ENCODE peak calls at places on chromosomes 12 and 14, in seven cellular contexts. P is SK-N-SH, O is GM23338, D is GM23248, I is heart right ventricle, G is tibial nerve, Z is mucosa of descending colon. B is an unnamed sample.

GRCh38 chr12:46388427-46388992 is 15.9 kb upstream of the SLC38A2 start:
- DNase-seq in Z (no peak), P (no peak), D (peak; percentile 68), I (no peak), O (no peak), G (no peak), B (no peak)

GRCh38 chr12:89954259-89954658 is 245.6 kb upstream of the ATP2B1 start:
- DNase-seq in P (no peak), D (no peak), O (no peak), Z (no peak), G (no peak), I (no peak), B (no peak)

GRCh38 chr14:38201137-38201828 is 6.4 kb upstream of the SSTR1 start:
- DNase-seq in O (peak; percentile 40), I (no peak), P (no peak), Z (no peak), G (no peak), D (peak; percentile 11), B (no peak)

GRCh38 chr14:37091651-37092050 is 80.8 kb downstream of the SLC25A21 start:
- DNase-seq in O (no peak), D (no peak), Z (no peak), G (no peak), I (no peak), P (no peak), B (no peak)

GRCh38 chr12:132445884-132446471 is 44.0 kb upstream of the FBRSL1 start:
- DNase-seq in D (peak; percentile 82), G (no peak), O (peak; percentile 98), Z (peak; percentile 87), P (no peak), I (peak; percentile 28), B (peak; percentile 53)

GRCh38 chr12:80001562-80001961 is 66.7 kb upstream of the PPP1R12A start:
- DNase-seq in Z (no peak), O (peak; percentile 58), D (no peak), P (no peak), I (no peak), G (no peak), B (peak; percentile 71)

GRCh38 chr12:6438345-6438744 is 6.4 kb upstream of the CD27 start:
- DNase-seq in I (no peak), Z (no peak), D (no peak), P (no peak), G (no peak), O (no peak), B (no peak)

GRCh38 chr14:92460916-92461579 is 52.5 kb upstream of the RIN3 start:
- DNase-seq in O (peak; percentile 39), G (no peak), P (no peak), Z (no peak), I (peak; percentile 62), D (peak; percentile 89), B (peak; percentile 21)

GRCh38 chr14:36091096-36091495 is 85.4 kb downstream of the PTCSC3 start:
- DNase-seq in O (no peak), Z (no peak), D (peak; percentile 95), I (no peak), G (no peak), P (no peak), B (peak; percentile 93)

GRCh38 chr12:47189753-47190152 is 110.0 kb upstream of the AMIGO2 start:
- DNase-seq in D (no peak), Z (no peak), I (no peak), O (peak; percentile 37), G (no peak), P (no peak), B (no peak)

GRCh38 chr12:131933387-131933786 is 4.3 kb downstream of the PUS1 start:
- DNase-seq in P (no peak), D (no peak), Z (peak; percentile 41), G (no peak), O (no peak), I (no peak), B (no peak)

GRCh38 chr12:24586293-24586692 is 362.6 kb downstream of the BCAT1 start:
- DNase-seq in O (no peak), G (no peak), I (no peak), D (peak; percentile 10), P (no peak), Z (no peak), B (no peak)

GRCh38 chr12:4278582-4278939 is 5.0 kb downstream of the CCND2 start:
- DNase-seq in G (peak; percentile 38), P (no peak), Z (peak; percentile 79), I (peak; percentile 68), O (no peak), D (no peak), B (no peak)

GRCh38 chr12:40012709-40013108 is 93.2 kb downstream of the SLC2A13 start:
- DNase-seq in D (peak; percentile 3), G (no peak), I (no peak), P (no peak), O (no peak), Z (no peak), B (no peak)

GRCh38 chr12:40011775-40012129 is 94.1 kb downstream of the SLC2A13 start:
- DNase-seq in P (no peak), D (no peak), O (no peak), Z (no peak), G (no peak), I (no peak), B (no peak)

GRCh38 chr12:40013847-40014246 is 92.0 kb downstream of the SLC2A13 start:
- DNase-seq in G (no peak), I (no peak), P (no peak), D (peak; percentile 12), Z (no peak), O (no peak), B (no peak)

GRCh38 chr12:40013292-40013691 is 92.6 kb downstream of the SLC2A13 start:
- DNase-seq in I (no peak), G (no peak), D (no peak), Z (no peak), P (no peak), O (no peak), B (no peak)

DNA sequence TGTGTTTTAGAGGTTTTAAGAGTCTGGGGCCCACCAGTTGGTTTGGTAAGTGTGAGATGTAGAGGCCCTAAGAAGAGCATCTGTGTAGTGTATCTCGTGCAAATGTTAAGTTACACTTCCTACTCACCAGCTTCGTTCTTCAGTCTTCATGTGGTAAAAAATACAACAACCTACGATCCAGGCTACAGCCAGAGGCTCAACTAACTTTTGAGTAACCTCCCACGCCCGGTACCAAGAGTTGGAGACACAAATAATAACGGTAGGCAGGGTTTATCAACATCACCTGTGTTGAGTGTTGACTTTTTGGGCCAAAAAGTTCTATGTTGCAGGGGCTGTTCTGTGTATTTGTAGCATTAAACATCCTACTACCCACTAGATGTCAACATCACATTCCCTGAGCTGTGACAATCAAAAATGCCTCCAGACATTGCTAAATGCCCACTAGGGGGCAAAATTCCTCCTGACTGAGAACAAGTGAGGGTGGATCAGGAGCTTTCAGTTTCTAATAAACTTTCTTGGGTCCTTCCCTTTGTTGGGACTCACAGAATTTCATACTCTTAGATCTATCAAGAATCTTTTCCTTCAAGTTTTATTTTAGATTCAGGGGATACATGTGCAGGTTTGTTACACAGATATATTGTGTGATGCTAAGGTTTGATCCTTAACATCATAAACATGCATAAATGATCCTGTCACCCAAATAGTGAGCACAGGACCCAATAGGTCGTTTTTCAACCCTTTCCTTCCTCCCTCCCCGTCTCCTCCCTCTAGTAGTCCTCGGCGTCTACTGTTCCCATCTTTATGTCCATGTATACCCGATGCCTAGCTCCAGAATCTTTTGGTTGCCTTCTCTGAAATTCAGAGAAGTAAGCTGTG is 94.7 kb downstream of the SLC2A13 start:
- DNase-seq in G (peak; percentile 16), Z (no peak), O (peak; percentile 93), P (peak; percentile 40), I (peak; percentile 75), D (peak; percentile 84), B (peak; percentile 78)
- H3K4me3 ChIP-seq in G (peak overlapping the region; percentile 44), Z (no peak overlapping the region), O (no peak overlapping the region), P (peak overlapping the region; percentile 14), I (peak overlapping the region; percentile 40), D (peak overlapping the region; percentile 55), B (no peak overlapping the region)

GRCh38 chr14:65975865-65976264 is 510.3 kb upstream of the CCDC196 start:
- DNase-seq in O (no peak), Z (no peak), D (no peak), I (no peak), G (no peak), P (no peak), B (no peak)
- H3K4me3 ChIP-seq in O (no peak overlapping the region), Z (no peak overlapping the region), D (no peak overlapping the region), I (no peak overlapping the region), G (no peak overlapping the region), P (no peak overlapping the region), B (no peak overlapping the region)

GRCh38 chr14:72962829-72963312 is 36.6 kb downstream of the DCAF4 start:
- DNase-seq in D (peak; percentile 87), I (no peak), G (no peak), P (no peak), Z (no peak), O (peak; percentile 79), B (peak; percentile 78)

GRCh38 chr14:72961579-72962335 is 35.5 kb downstream of the DCAF4 start:
- DNase-seq in G (no peak), O (no peak), P (no peak), I (no peak), Z (no peak), D (peak; percentile 47), B (peak; percentile 88)

GRCh38 chr14:72966038-72966437 is 39.8 kb downstream of the DCAF4 start:
- DNase-seq in I (no peak), G (no peak), P (no peak), Z (no peak), O (no peak), D (no peak), B (no peak)

GRCh38 chr14:72970058-72970630 is 43.9 kb downstream of the DCAF4 start:
- DNase-seq in O (no peak), P (no peak), Z (no peak), D (no peak), G (no peak), I (peak; percentile 40), B (no peak)

DNA sequence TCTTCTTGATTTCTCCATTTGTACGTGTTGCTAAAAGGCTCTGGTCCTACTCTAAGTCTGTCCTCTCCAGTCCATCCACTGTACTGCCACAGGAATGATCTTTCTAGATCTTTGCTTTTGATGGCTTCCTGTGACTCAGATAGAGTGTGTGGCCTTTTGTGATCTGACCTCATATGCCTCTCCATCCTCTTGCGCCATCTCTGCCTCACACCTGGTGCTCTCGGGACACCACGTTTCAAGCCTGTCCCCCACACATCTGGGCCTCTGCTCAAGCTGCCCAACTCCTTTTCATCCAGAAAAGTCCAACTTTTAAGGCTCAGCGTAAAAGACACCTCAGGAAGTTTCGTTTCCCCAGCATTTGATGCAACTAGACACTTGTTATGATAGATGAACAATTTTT is 39.0 kb downstream of the DCAF4 start:
- DNase-seq in O (no peak), D (peak; percentile 54), P (no peak), I (no peak), G (no peak), Z (no peak), B (peak; percentile 56)
- H3K4me3 ChIP-seq in O (no peak overlapping the region), D (no peak overlapping the region), P (no peak overlapping the region), I (no peak overlapping the region), G (no peak overlapping the region), Z (no peak overlapping the region), B (no peak overlapping the region)

DNA sequence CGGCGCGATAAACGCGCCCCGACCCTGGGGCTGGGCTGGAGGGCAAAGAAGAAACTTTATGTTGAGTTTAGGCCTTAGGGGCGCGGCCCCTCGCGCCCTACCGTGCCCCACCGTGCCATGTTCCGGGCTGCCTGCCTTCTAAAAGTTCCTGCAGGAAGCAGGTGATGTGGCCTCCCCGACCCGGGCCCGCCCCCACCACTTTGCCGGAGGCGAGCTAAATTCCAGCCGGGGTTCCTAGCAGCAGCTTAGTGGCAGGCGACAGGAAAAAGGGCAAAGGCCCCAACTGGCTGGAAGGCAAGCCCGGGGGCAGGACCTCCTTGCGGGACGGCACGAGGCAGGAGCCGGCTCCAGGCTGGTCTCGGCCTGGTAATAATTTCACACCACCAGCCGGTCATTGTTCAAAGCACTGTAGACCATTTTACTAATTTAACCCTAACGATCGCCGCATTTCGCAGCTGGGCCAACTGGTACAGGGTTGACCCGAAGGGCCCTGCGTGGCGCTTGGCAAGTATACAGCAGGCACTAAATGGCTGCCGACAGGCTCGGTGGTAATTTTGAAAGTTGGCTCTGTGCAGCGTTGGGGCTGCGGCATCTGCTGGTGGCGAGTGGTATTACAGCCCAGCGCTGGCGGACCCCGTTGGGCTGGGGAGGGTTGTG is 895 bp upstream of the CCDC88C start:
- DNase-seq in G (peak; percentile 31), O (peak; percentile 75), I (peak; percentile 39), Z (peak; percentile 84), P (peak; percentile 78), D (peak; percentile 59), B (peak; percentile 70)
- H3K4me3 ChIP-seq in G (peak overlapping the region; percentile 60), O (peak overlapping the region; percentile 59), I (peak overlapping the region; percentile 68), Z (no peak overlapping the region), P (peak overlapping the region; percentile 58), D (peak overlapping the region; percentile 63), B (peak overlapping the region; percentile 30)

B was measured in epithelial cell of esophagus.